ENCODE peak calls at places on chromosome 15, in six cellular contexts. U is SK-N-SH, F is psoas muscle, C is cardiac muscle cell, R is mesendoderm, G is fibroblast of lung. V is an unnamed sample.

GRCh38 chr15:69853572-69853971 is 244.1 kb downstream of the TLE3 start:
- DNase-seq in C (peak; percentile 24), R (peak; percentile 96), U (no peak), F (peak; percentile 27), G (peak; percentile 84), V (peak; percentile 44)

GRCh38 chr15:98805434-98806274 is 157.3 kb downstream of the IGF1R start:
- DNase-seq in R (peak; percentile 65), G (no peak), F (no peak), C (no peak), U (peak; percentile 27), V (no peak)

GRCh38 chr15:93028632-93029612 is 60.1 kb downstream of the RGMA start:
- DNase-seq in R (no peak), C (no peak), G (peak; percentile 92), F (peak; percentile 92), U (no peak), V (peak; percentile 96)

GRCh38 chr15:83491486-83491885 is 44.3 kb downstream of the SH3GL3 start:
- DNase-seq in G (no peak), F (no peak), C (no peak), U (no peak), R (no peak), V (no peak)

GRCh38 chr15:75694241-75695182 is 18.1 kb downstream of the CSPG4 start:
- DNase-seq in U (peak; percentile 86), F (peak; percentile 83), R (peak; percentile 72), C (peak; percentile 70), G (peak; percentile 99), V (peak; percentile 99)

GRCh38 chr15:63519548-63520178 is 15.3 kb downstream of the USP3 start:
- DNase-seq in R (no peak), G (no peak), C (no peak), F (no peak), U (no peak), V (no peak)

GRCh38 chr15:81222007-81222406 is 25.3 kb downstream of the IL16 start:
- DNase-seq in U (no peak), F (no peak), C (no peak), R (no peak), G (no peak), V (no peak)

GRCh38 chr15:69659454-69660050 is 206.9 kb downstream of the RPLP1 start:
- DNase-seq in C (no peak), G (no peak), U (no peak), R (no peak), F (no peak), V (no peak)

GRCh38 chr15:33093234-33093633 is 101.3 kb downstream of the FMN1 start:
- DNase-seq in R (no peak), U (no peak), G (no peak), C (no peak), F (no peak), V (no peak)

GRCh38 chr15:29670945-29671307 is 151.3 kb downstream of the TJP1 start:
- DNase-seq in R (no peak), F (no peak), G (peak; percentile 83), C (no peak), U (no peak), V (peak; percentile 91)

GRCh38 chr15:48939686-48940085 is 24.0 kb downstream of the SHC4 start:
- DNase-seq in R (no peak), U (no peak), F (no peak), C (no peak), G (peak; percentile 99), V (peak; percentile 70)

GRCh38 chr15:70892912-70893560 is 410 bp downstream of the LRRC49 start:
- DNase-seq in F (no peak), R (peak; percentile 44), U (peak; percentile 59), G (peak; percentile 65), C (peak; percentile 57), V (peak; percentile 53)

GRCh38 chr15:74626752-74627692 is 11.4 kb downstream of the CLK3 start:
- DNase-seq in F (no peak), R (no peak), G (no peak), C (no peak), U (no peak), V (no peak)

GRCh38 chr15:82551646-82552247 is 11.5 kb upstream of the RPS17 start:
- DNase-seq in G (peak; percentile 64), R (peak; percentile 49), C (no peak), F (no peak), U (no peak), V (no peak)

GRCh38 chr15:33279613-33280205 is 31.1 kb upstream of the RYR3 start:
- DNase-seq in F (no peak), U (no peak), R (no peak), C (no peak), G (peak; percentile 59), V (peak; percentile 2)

GRCh38 chr15:35738370-35738769 is 192.4 kb upstream of the DPH6 start:
- DNase-seq in R (peak; percentile 75), F (no peak), U (no peak), G (peak; percentile 88), C (no peak), V (no peak)

GRCh38 chr15:32636410-32636809 is 5.1 kb upstream of the SCG5 start:
- DNase-seq in G (peak; percentile 29), C (no peak), U (no peak), R (no peak), F (no peak), V (no peak)

GRCh38 chr15:47523669-47524068 is 193.6 kb upstream of the SEMA6D start:
- DNase-seq in G (peak; percentile 79), C (peak; percentile 52), R (no peak), F (no peak), U (no peak), V (no peak)

GRCh38 chr15:51093865-51094605 is 671 bp downstream of the TNFAIP8L3 start:
- DNase-seq in G (no peak), U (peak; percentile 62), C (peak; percentile 32), F (peak; percentile 56), R (peak; percentile 33), V (peak; percentile 9)

GRCh38 chr15:35308802-35309201 is 223.7 kb upstream of the NANOGP8 start:
- DNase-seq in C (peak; percentile 46), U (no peak), G (peak; percentile 95), F (no peak), R (peak; percentile 2), V (peak; percentile 78)

GRCh38 chr15:47778263-47778770 is 61.0 kb downstream of the SEMA6D start:
- DNase-seq in F (no peak), U (no peak), G (no peak), C (no peak), R (peak; percentile 77), V (no peak)

GRCh38 chr15:80070840-80071239 is 11.4 kb downstream of the ZFAND6 start:
- DNase-seq in F (no peak), C (peak; percentile 41), U (no peak), R (no peak), G (peak; percentile 25), V (no peak)

GRCh38 chr15:98286831-98287230 is 326.3 kb downstream of the ARRDC4 start:
- DNase-seq in R (no peak), C (no peak), U (no peak), G (no peak), F (no peak), V (peak; percentile 46)

GRCh38 chr15:53658827-53659226 is 100.6 kb downstream of the WDR72 start:
- DNase-seq in F (no peak), U (no peak), G (no peak), C (peak; percentile 74), R (no peak), V (no peak)

GRCh38 chr15:80985976-80986375 is 3.6 kb downstream of the MESD start:
- DNase-seq in R (no peak), F (no peak), C (no peak), G (no peak), U (no peak), V (no peak)

GRCh38 chr15:87633471-87633870 is 623.1 kb downstream of the NTRK3 start:
- DNase-seq in U (no peak), C (no peak), R (no peak), G (no peak), F (no peak), V (no peak)

GRCh38 chr15:65355173-65355982 is 22.4 kb downstream of the IGDCC3 start:
- DNase-seq in C (peak; percentile 61), R (peak; percentile 65), F (no peak), G (no peak), U (peak; percentile 73), V (no peak)

GRCh38 chr15:80804970-80805495 is 25.9 kb downstream of the CEMIP start:
- DNase-seq in G (no peak), U (no peak), F (no peak), R (no peak), C (no peak), V (no peak)

GRCh38 chr15:22855791-22856190 is 17.3 kb downstream of the NIPA2 start:
- DNase-seq in G (no peak), R (peak; percentile 79), F (no peak), U (no peak), C (no peak), V (no peak)
- H3K4me3 ChIP-seq in G (no peak overlapping the region), R (no peak overlapping the region), F (no peak overlapping the region), U (no peak overlapping the region), C (no peak overlapping the region), V (no peak overlapping the region)

DNA sequence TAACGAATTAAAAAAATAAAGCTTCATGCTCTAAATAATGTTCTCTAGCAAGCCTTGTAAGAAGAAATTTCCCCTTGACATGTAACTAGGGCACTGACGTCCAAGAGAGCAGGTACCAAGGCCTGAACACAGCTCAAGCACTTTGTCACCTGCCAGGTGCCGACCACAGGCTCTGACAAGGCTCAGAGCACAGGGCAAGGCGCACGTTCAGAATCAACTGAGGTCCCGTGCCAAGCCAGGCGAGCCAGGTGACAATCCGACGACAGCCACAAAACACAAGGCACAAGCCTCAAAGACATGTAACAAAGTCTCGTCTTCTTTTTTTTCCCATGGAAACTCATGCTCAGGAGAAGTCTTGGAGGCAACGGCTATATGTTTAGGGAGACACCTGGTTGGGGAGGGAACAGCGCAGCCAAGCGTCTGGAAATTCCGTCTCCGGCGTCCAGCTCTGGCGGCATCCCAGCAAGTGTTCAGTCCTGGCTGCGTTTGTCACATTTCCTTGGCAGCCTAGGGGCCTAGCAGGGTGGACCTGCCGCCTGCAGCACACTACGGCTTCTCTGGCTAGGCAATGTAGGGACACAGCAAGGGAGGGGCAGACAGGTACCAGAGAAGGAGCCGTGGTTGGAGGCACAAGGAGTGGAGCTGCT is 76.7 kb downstream of the ADAMTS17 start:
- DNase-seq in G (no peak), F (no peak), C (no peak), U (no peak), R (no peak), V (no peak)
- H3K27me3 ChIP-seq in G (no peaks in the 10 kb centered on the region), F (no peaks in the 10 kb centered on the region), C (no peaks in the 10 kb centered on the region), U (no peaks in the 10 kb centered on the region), R (no peaks in the 10 kb centered on the region), V (peaks cover 2% of the 10 kb centered on the region)

DNA sequence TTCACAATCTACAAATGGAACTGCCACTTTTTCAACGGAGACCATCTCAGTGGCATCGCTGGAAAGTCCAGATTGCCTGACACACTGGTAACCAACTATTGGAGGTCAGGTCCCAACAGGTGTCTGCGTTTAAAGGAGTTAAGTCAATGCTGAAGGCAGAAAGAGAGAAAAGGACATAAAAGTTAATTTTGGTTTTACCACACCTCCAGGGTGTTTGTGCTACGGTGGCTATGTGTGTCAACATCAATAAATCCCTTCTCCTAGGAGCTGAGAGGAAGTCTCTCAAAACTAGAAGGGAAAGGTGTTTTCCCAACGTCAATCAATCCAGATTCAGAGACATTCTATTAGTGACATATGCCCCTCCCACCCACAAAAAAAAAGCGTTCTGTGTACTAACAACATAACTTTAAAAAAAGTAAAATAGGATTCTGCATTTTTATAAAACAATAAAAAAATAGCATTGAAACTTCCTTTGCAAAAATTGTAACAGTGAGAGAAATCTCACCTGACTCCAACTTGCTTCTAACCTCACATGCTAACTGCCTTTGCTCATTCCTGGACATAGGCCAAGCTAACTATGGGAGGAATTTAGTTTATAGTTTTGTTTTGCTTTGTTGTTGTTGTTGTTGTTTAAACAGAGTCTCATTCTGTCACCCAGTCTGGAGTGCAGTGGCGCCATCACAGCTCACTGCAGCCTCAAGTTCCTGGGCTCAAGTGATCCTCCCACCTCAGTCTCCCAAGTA is 58.7 kb downstream of the GATM start:
- DNase-seq in F (no peak), C (no peak), R (no peak), G (no peak), U (no peak), V (no peak)
- H3K4me3 ChIP-seq in F (no peak overlapping the region), C (no peak overlapping the region), R (no peak overlapping the region), G (no peak overlapping the region), U (no peak overlapping the region), V (no peak overlapping the region)

GRCh38 chr15:55256281-55257013 is 33.2 kb downstream of the RAB27A start:
- DNase-seq in R (no peak), U (no peak), F (no peak), G (peak; percentile 19), C (no peak), V (no peak)
- H3K27me3 ChIP-seq in R (no peaks in the 10 kb centered on the region), U (no peaks in the 10 kb centered on the region), F (no peaks in the 10 kb centered on the region), G (no peaks in the 10 kb centered on the region), C (no peaks in the 10 kb centered on the region), V (no peaks in the 10 kb centered on the region)